ENCODE peak calls at places on chromosomes 6 and 20, in ten cellular contexts. A is suprapubic skin, D is astrocyte of the spinal cord, P is progenitor cell of endocrine pancreas, F is upper lobe of right lung, Z is epithelial cell of esophagus, L is right lobe of liver, S is nephron progenitor cell, E is uterus, V is cardiac fibroblast. H is an unnamed sample.

GRCh38 chr6:33490621-33491020 is 36.2 kb downstream of the ZBTB9 start:
- DNase-seq in A (no peak), D (no peak), P (no peak), F (no peak), Z (no peak), L (no peak), S (no peak), E (no peak), V (no peak), H (no peak)

GRCh38 chr20:3687655-3688054 is 5.8 kb upstream of the ADAM33 start:
- DNase-seq in A (no peak), D (peak), P (no peak), F (no peak), Z (peak), L (no peak), S (no peak), E (peak), V (peak), H (no peak)

GRCh38 chr6:121823437-121823851 is 388.0 kb downstream of the GJA1 start:
- DNase-seq in A (no peak), D (peak), P (no peak), F (no peak), Z (no peak), L (no peak), S (no peak), E (no peak), V (peak), H (no peak)

GRCh38 chr6:66896415-66896814 is 1189.4 kb upstream of the EYS start:
- DNase-seq in A (no peak), D (no peak), P (no peak), F (no peak), Z (peak), L (no peak), S (no peak), E (no peak), V (peak), H (no peak)

GRCh38 chr6:30743099-30744053 is 889 bp upstream of the FLOT1 start:
- DNase-seq in A (no peak), D (no peak), P (peak), F (peak), Z (peak), L (no peak), S (no peak), E (peak), V (peak), H (no peak)

GRCh38 chr20:49612127-49612738 is 44.3 kb upstream of the PTGIS start:
- DNase-seq in A (no peak), D (no peak), P (no peak), F (no peak), Z (no peak), L (peak), S (no peak), E (no peak), V (no peak), H (no peak)

GRCh38 chr20:11451793-11452291 is 465.9 kb upstream of the BTBD3 start:
- DNase-seq in A (no peak), D (peak), P (no peak), F (no peak), Z (no peak), L (no peak), S (peak), E (peak), V (peak), H (no peak)

GRCh38 chr6:140660295-140660694 is 1285.8 kb upstream of the CITED2 start:
- DNase-seq in A (no peak), D (peak), P (no peak), F (no peak), Z (no peak), L (no peak), S (no peak), E (no peak), V (no peak), H (no peak)

GRCh38 chr6:158387036-158387435 is 74.8 kb downstream of the TULP4 start:
- DNase-seq in A (no peak), D (no peak), P (no peak), F (no peak), Z (no peak), L (no peak), S (no peak), E (no peak), V (no peak), H (no peak)

GRCh38 chr6:28208180-28208659 is 16.9 kb upstream of the ZSCAN9 start:
- DNase-seq in A (no peak), D (peak), P (no peak), F (no peak), Z (peak), L (no peak), S (peak), E (no peak), V (peak), H (no peak)

DNA sequence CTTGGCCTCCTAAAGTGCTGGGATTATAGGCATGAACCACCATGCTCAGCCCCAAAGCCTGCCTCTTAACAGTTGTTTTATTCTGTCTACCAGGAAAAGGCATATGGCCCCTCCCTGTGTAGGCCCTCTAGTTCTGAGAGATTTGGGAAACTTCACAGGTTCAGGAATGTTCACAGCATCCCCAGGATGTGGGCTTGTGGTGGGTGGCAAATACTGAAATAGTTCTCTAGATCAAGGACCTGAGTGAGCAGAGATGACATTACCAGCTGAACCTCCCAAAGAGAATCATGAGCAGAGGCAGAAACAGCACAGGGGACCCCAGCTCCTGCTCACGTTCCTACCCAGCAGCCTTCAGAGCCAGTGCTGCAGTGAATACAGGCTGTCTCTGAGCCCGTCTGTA is 99.6 kb downstream of the SSR1 start:
- DNase-seq in A (no peak), D (no peak), P (no peak), F (no peak), Z (no peak), L (no peak), S (no peak), E (no peak), V (no peak), H (no peak)
- TF ChIP-seq CTCF in A (no peak), D (no peak), P (no peak), F (no peak), Z (no peak), L (no peak), S (no peak), E (no peak), V (no peak), H (no peak)

GRCh38 chr6:26020291-26020982 is 57.8 kb downstream of the TRIM38 start:
- DNase-seq in A (peak), D (peak), P (peak), F (peak), Z (peak), L (peak), S (peak), E (peak), V (peak), H (no peak)
- TF ChIP-seq CTCF in A (no peak), D (no peak), P (no peak), F (no peak), Z (no peak), L (no peak), S (no peak), E (no peak), V (no peak), H (no peak)

DNA sequence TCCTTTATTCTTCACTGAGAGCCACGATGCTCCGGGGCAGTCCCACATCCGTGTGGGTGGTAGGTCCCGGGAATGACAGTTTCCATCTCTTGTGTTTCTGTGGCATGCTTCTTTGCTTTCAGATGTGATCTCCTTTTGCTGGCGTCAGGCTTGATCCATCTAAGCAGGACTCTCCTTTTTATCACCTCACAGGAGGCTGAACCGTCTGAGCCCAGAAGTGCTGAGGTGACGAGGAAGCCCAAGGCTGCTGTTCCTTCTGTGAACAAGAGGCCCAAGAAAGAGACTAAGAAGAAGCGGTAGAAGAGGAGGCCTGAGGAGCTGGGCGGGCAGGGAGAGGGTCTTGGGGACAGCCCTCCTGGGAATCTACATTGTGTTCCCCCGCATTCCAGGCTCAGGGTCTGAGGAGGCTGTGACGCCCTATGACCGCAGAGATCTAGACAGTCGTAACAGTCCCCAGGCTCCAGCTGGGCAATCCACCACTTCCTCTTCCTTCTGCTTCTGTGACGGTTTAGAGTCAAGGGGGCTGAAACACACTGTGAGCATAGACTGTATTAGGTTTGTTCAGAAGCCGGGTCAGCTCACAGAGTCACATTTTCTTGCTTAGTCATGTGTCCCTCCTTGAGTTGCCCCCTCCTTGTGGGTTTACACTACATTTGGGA is 26.8 kb downstream of the MANBAL start:
- DNase-seq in A (no peak), D (peak), P (no peak), F (no peak), Z (no peak), L (no peak), S (peak), E (no peak), V (no peak), H (no peak)
- TF ChIP-seq CTCF in A (no peak), D (no peak), P (no peak), F (no peak), Z (no peak), L (no peak), S (no peak), E (no peak), V (no peak), H (no peak)

DNA sequence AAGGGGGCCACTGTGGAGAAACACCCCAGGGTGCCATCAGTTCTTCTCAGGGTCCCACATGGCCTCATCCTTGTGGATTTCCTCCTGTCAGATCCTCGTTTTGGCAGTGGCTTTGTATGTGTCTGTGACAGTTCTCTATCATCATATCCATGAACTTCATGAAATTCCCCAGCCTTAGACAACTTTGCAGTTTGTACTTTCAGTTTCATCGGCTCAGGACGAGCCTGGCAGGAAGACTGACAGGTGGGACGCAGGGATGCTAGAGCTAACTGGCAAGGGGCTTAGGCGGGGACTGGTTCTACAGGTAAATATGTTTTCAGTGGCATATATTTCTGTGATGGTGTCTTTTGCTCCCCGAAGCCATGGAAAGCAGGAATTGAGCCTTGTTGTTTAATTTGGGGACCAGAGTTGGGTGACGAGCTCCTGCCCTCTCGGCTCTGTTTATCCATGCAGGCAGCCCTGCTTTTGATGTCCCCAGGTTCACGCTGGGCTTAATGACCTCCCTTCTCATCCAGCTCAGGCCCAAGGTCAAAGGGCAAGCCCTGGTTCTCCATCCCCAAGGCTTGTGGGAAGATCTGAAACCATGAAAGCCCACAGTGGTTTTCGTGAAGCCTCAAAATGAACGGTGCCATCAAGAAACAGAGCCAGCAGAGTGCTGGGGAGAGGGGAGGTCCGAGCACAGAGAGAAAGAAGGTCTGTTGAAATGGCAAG is 11.2 kb downstream of the SDCBP2 start:
- DNase-seq in A (no peak), D (no peak), P (no peak), F (no peak), Z (no peak), L (no peak), S (no peak), E (no peak), V (no peak), H (no peak)
- TF ChIP-seq CTCF in A (no peak), D (no peak), P (no peak), F (no peak), Z (no peak), L (no peak), S (no peak), E (no peak), V (no peak), H (no peak)

GRCh38 chr6:117513174-117513573 is 30.7 kb downstream of the DCBLD1 start:
- DNase-seq in A (no peak), D (no peak), P (no peak), F (no peak), Z (no peak), L (no peak), S (no peak), E (no peak), V (no peak), H (no peak)
- TF ChIP-seq CTCF in A (no peak), D (no peak), P (no peak), F (no peak), Z (no peak), L (no peak), S (no peak), E (no peak), V (no peak), H (no peak)

GRCh38 chr6:105135056-105135455 is 44.8 kb downstream of the POPDC3 start:
- DNase-seq in A (no peak), D (peak), P (no peak), F (no peak), Z (peak), L (no peak), S (no peak), E (no peak), V (peak), H (no peak)
- TF ChIP-seq CTCF in A (no peak), D (peak), P (peak), F (no peak), Z (peak), L (no peak), S (no peak), E (no peak), V (peak), H (peak)

GRCh38 chr6:131733376-131734016 is 22.7 kb upstream of the CTAGE9 start:
- DNase-seq in A (no peak), D (peak), P (no peak), F (peak), Z (no peak), L (no peak), S (no peak), E (peak), V (peak), H (no peak)

GRCh38 chr6:131729550-131729949 is 18.7 kb upstream of the CTAGE9 start:
- DNase-seq in A (no peak), D (no peak), P (no peak), F (no peak), Z (no peak), L (no peak), S (no peak), E (no peak), V (no peak), H (no peak)

GRCh38 chr6:131728296-131728939 is 17.6 kb upstream of the CTAGE9 start:
- DNase-seq in A (no peak), D (peak), P (no peak), F (no peak), Z (no peak), L (no peak), S (no peak), E (no peak), V (no peak), H (no peak)

GRCh38 chr6:131730264-131730663 is 19.4 kb upstream of the CTAGE9 start:
- DNase-seq in A (no peak), D (no peak), P (no peak), F (no peak), Z (no peak), L (no peak), S (no peak), E (no peak), V (no peak), H (no peak)

GRCh38 chr6:131731224-131731623 is 20.4 kb upstream of the CTAGE9 start:
- DNase-seq in A (no peak), D (no peak), P (no peak), F (no peak), Z (no peak), L (no peak), S (no peak), E (no peak), V (no peak), H (no peak)
- TF ChIP-seq CTCF in A (no peak), D (no peak), P (no peak), F (no peak), Z (no peak), L (no peak), S (no peak), E (no peak), V (no peak), H (no peak)

GRCh38 chr6:91081452-91082067 is 494.7 kb upstream of the MAP3K7 start:
- DNase-seq in A (no peak), D (peak), P (no peak), F (no peak), Z (peak), L (no peak), S (peak), E (no peak), V (peak), H (no peak)
- TF ChIP-seq CTCF in A (peak), D (peak), P (peak), F (peak), Z (peak), L (peak), S (peak), E (peak), V (peak), H (peak)

DNA sequence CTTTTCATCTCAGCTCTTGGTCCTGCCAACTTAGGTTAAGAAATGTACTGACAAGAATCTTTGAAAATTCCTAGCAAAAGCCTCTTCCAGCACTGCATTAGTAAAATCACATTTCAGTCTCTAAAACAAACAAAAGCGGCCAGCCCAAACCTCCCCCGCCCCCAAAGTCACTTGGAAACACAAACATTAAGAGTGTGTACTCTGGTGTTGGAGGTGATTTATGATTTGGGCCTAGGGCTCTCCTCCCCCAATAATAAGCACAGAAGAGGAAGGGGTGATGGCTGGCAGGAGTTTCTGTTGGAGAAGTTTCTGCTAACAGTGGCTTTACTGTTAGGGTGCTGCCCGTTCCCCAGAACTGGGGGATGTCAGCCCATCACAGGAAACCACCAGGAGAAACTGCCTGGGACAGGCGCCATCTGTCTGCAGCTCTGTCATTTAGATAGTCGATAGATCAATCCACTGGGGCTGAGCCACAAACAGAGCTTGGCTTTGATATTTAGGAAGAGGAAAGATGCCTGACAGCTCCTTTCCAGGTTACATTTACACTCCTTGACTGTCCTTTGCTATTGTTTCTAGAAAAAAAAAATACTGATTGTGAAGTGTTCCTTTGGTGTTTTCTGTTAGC is 199.5 kb downstream of the CD83 start:
- DNase-seq in A (no peak), D (no peak), P (no peak), F (peak), Z (no peak), L (no peak), S (peak), E (no peak), V (no peak), H (no peak)
- TF ChIP-seq CTCF in A (no peak), D (peak), P (peak), F (no peak), Z (no peak), L (peak), S (no peak), E (no peak), V (no peak), H (no peak)

H was measured in type B pancreatic cell.